ENCODE peak calls at places on chromosomes 4 and X, in six cellular contexts. U is mesendoderm, T is mucosa of descending colon, N is fibroblast of lung, F is right cardiac atrium, K is lung. S is an unnamed sample. For H3K4me1, the result is how much of the 10 kb centered on the place peaks cover.

GRCh38 chrX:19728083-19728648 is 159.2 kb downstream of the SH3KBP1 start:
- DNase-seq in U (no peak), N (no peak), T (no peak), K (no peak), F (no peak), S (no peak)

GRCh38 chrX:7139202-7140081 is 8.1 kb upstream of the STS start:
- DNase-seq in N (peak), T (no peak), U (no peak), K (no peak), F (no peak), S (no peak)

GRCh38 chr4:166763018-166763417 is 471.3 kb downstream of the SPOCK3 start:
- DNase-seq in F (no peak), K (no peak), U (no peak), T (no peak), N (no peak), S (no peak)

GRCh38 chr4:119678761-119679160 is 50.2 kb upstream of the PDE5A start:
- DNase-seq in K (no peak), U (no peak), N (peak), T (no peak), F (no peak), S (no peak)

GRCh38 chrX:44506688-44507087 is 36.0 kb downstream of the FUNDC1 start:
- DNase-seq in T (no peak), F (no peak), K (no peak), U (peak), N (no peak), S (no peak)

GRCh38 chrX:17432158-17432557 is 57.2 kb downstream of the NHS start:
- DNase-seq in F (no peak), N (no peak), U (no peak), T (no peak), K (no peak), S (no peak)

GRCh38 chr4:786861-787300 is 39.0 kb downstream of the CPLX1 start:
- DNase-seq in F (peak), N (no peak), K (no peak), U (no peak), T (no peak), S (peak)

GRCh38 chr4:39353478-39354177 is 12.5 kb downstream of the RFC1 start:
- DNase-seq in U (no peak), F (no peak), K (no peak), T (no peak), N (peak), S (no peak)

GRCh38 chrX:1502241-1502640 is 34.7 kb downstream of the P2RY8 start:
- DNase-seq in K (no peak), F (no peak), U (no peak), T (peak), N (no peak), S (peak)

GRCh38 chrX:67523002-67523711 is 20.7 kb upstream of the AR start:
- DNase-seq in F (no peak), N (no peak), K (no peak), U (no peak), T (no peak), S (no peak)

GRCh38 chrX:141989802-141990201 is 86.1 kb downstream of the MAGEC1 start:
- DNase-seq in T (no peak), F (no peak), K (no peak), U (no peak), N (peak), S (no peak)

GRCh38 chr4:153081693-153082092 is 122.5 kb upstream of the TRIM2 start:
- DNase-seq in T (no peak), U (peak), K (no peak), F (no peak), N (no peak), S (no peak)

GRCh38 chr4:125440814-125441213 is 126.1 kb downstream of the FAT4 start:
- DNase-seq in N (no peak), F (no peak), K (no peak), T (no peak), U (no peak), S (no peak)

GRCh38 chr4:52106701-52107100 is 55.6 kb downstream of the SPATA18 start:
- DNase-seq in U (no peak), K (no peak), T (no peak), N (no peak), F (no peak), S (no peak)

GRCh38 chr4:161581262-161581661 is 582.5 kb downstream of the FSTL5 start:
- DNase-seq in T (no peak), U (no peak), F (no peak), K (no peak), N (peak), S (no peak)

GRCh38 chr4:152310223-152310622 is 225.7 kb downstream of the FBXW7 start:
- DNase-seq in F (no peak), T (no peak), N (peak), U (peak), K (no peak), S (no peak)

GRCh38 chr4:187312299-187312698 is 588.6 kb upstream of the FAT1 start:
- DNase-seq in U (no peak), K (no peak), N (no peak), F (no peak), T (no peak), S (no peak)

GRCh38 chr4:144296941-144297340 is 156.4 kb upstream of the GYPA start:
- DNase-seq in F (no peak), U (no peak), K (no peak), T (no peak), N (no peak), S (no peak)

GRCh38 chr4:144300616-144301015 is 160.1 kb upstream of the GYPA start:
- DNase-seq in T (no peak), U (no peak), F (no peak), K (no peak), N (no peak), S (no peak)

GRCh38 chr4:144304025-144304424 is 163.5 kb upstream of the GYPA start:
- DNase-seq in K (no peak), U (no peak), F (no peak), T (no peak), N (peak), S (no peak)

GRCh38 chr4:144302704-144303536 is 162.4 kb upstream of the GYPA start:
- DNase-seq in T (no peak), N (no peak), K (no peak), U (peak), F (no peak), S (no peak)
- H3K4me1 ChIP-seq in T (under half), N (under half), K (under half), U (under half), F (under half), S (under half)

GRCh38 chr4:147546341-147546740 is 65.4 kb downstream of the EDNRA start:
- DNase-seq in T (no peak), U (no peak), K (no peak), F (no peak), N (peak), S (no peak)

GRCh38 chr4:147548251-147548650 is 67.4 kb downstream of the EDNRA start:
- DNase-seq in N (peak), K (no peak), F (no peak), T (no peak), U (no peak), S (no peak)

GRCh38 chr4:147547314-147548056 is 66.6 kb downstream of the EDNRA start:
- DNase-seq in F (no peak), N (peak), K (no peak), U (no peak), T (no peak), S (no peak)

DNA sequence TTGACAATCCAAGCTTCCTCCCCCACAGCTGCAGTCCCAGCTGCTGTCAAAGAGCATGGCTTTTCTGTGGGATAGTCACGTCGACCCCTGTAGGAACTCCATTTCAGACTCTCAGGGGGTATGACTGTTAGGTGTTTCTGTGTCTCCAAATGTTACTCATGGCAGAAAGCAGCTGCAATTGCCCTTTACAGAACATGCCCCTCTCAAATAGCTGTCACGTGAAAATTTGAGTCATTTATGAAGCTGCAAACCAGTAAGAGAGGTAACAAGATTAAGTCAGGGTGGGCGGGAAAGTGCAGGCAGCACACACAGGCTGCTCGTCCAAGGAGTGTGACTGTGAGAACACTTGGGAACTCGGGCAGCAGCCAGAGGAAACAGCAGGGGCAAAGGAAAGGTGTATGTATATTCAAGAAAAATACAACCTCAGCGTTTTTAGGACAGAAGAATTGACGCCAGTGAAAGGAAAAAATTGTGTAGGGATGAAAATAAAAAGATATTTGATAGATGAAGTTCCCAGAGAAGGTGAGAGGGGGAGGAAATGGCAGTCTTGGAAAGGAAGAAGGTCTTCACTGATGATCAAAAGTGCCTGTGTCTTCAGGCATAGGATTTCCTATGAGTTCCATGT is 66.5 kb upstream of the TMEM184C start:
- DNase-seq in U (no peak), T (no peak), F (no peak), K (no peak), N (peak), S (no peak)
- H3K4me3 ChIP-seq in U (no peak), T (no peak), F (peak), K (no peak), N (no peak), S (no peak)

DNA sequence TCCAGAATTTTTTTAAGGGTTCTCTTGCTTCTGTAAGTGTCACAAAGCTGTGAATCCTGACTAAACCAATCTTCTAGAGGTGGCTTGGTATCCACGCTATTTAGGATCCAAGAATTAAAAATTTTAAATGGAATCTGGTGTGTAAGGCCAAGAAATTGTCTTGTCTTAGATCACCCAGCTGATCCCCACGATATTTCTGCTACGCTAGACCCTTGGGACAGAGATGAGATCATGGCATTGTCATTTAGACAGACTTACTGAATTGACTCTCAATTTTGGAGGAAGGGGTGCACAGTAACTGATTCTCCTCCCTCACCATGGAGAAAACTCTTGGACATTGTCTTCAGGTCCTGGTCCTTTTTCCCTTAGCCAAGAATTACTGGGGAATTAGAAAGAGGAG is 5.7 kb downstream of the GPRIN3 start:
- DNase-seq in K (no peak), F (no peak), N (no peak), U (no peak), T (no peak), S (no peak)
- H3K4me1 ChIP-seq in K (under half), F (under half), N (under half), U (under half), T (under half), S (under half)

GRCh38 chr4:8133897-8134542 is 24.6 kb downstream of the ABLIM2 start:
- DNase-seq in F (peak), U (peak), K (no peak), N (no peak), T (no peak), S (peak)
- H3K4me3 ChIP-seq in F (no peak), U (no peak), K (no peak), N (no peak), T (no peak), S (no peak)

S was measured in spleen.